ENCODE peak calls at places on chromosomes 6 and 20, in five cellular contexts. G, A, O, K and F are unnamed samples.

GRCh38 chr6:123588546-123588895 is 48.2 kb downstream of the TRDN start:
- DNase-seq in G (no peak), A (no peak), O (no peak), K (no peak), F (no peak)

GRCh38 chr6:19616022-19616421 is 221.1 kb upstream of the ID4 start:
- DNase-seq in G (no peak), A (no peak), O (no peak), K (no peak), F (no peak)

GRCh38 chr6:137927777-137928218 is 60.7 kb downstream of the TNFAIP3 start:
- DNase-seq in G (no peak), A (no peak), O (no peak), K (peak), F (no peak)

GRCh38 chr6:99602519-99603420 is 3.9 kb upstream of the PRDM13 start:
- DNase-seq in G (no peak), A (no peak), O (no peak), K (no peak), F (no peak)

GRCh38 chr20:4989570-4989969 is 11.7 kb downstream of the SLC23A2 start:
- DNase-seq in G (no peak), A (no peak), O (no peak), K (no peak), F (no peak)

GRCh38 chr20:2840138-2840966 is at the start of the genes PCED1A and VPS16:
- DNase-seq in G (peak), A (peak), O (peak), K (peak), F (no peak)

GRCh38 chr6:160065200-160065599 is 56.4 kb upstream of the SLC22A1 start:
- DNase-seq in G (no peak), A (peak), O (no peak), K (no peak), F (no peak)

GRCh38 chr6:3912366-3913076 is 63.3 kb downstream of the FAM50B start:
- DNase-seq in G (no peak), A (no peak), O (no peak), K (peak), F (no peak)

GRCh38 chr20:2626853-2627541 is 25.4 kb upstream of the NOP56 start:
- DNase-seq in G (no peak), A (no peak), O (no peak), K (peak), F (peak)

GRCh38 chr20:32806356-32806755 is 13.4 kb upstream of the MAPRE1 start:
- DNase-seq in G (no peak), A (no peak), O (no peak), K (no peak), F (no peak)

GRCh38 chr6:26103141-26103769 is 16.0 kb downstream of the HFE start:
- DNase-seq in G (no peak), A (no peak), O (no peak), K (peak), F (no peak)

GRCh38 chr6:105609375-105609991 is 206.6 kb upstream of the PREP start:
- DNase-seq in G (no peak), A (no peak), O (no peak), K (peak), F (no peak)

GRCh38 chr6:166969390-166970002 is 13.1 kb upstream of the RNASET2 start:
- DNase-seq in G (no peak), A (no peak), O (no peak), K (no peak), F (no peak)

GRCh38 chr20:58645277-58645968 is 5.7 kb upstream of the STX16 start:
- DNase-seq in G (no peak), A (no peak), O (no peak), K (peak), F (no peak)

GRCh38 chr6:49551126-49551865 is 828 bp downstream of the C6orf141 start:
- DNase-seq in G (no peak), A (peak), O (peak), K (no peak), F (no peak)

GRCh38 chr20:17960927-17961599 is 7.5 kb downstream of the SNX5 start:
- DNase-seq in G (no peak), A (no peak), O (no peak), K (no peak), F (no peak)

GRCh38 chr6:35494161-35494563 is 2.7 kb downstream of the TEAD3 start:
- DNase-seq in G (no peak), A (no peak), O (no peak), K (no peak), F (no peak)

GRCh38 chr6:26207248-26207801 is 120.1 kb downstream of the HFE start:
- DNase-seq in G (no peak), A (no peak), O (peak), K (no peak), F (no peak)

GRCh38 chr20:12700701-12701100 is 308.1 kb upstream of the SPTLC3 start:
- DNase-seq in G (no peak), A (no peak), O (no peak), K (no peak), F (no peak)

GRCh38 chr20:44548171-44548678 is 26.4 kb upstream of the SERINC3 start:
- DNase-seq in G (no peak), A (no peak), O (no peak), K (no peak), F (no peak)

GRCh38 chr6:99522531-99522930 is 7.3 kb upstream of the USP45 start:
- DNase-seq in G (no peak), A (no peak), O (no peak), K (no peak), F (no peak)

GRCh38 chr6:82955841-82956240 is 109.8 kb downstream of the UBE3D start:
- DNase-seq in G (no peak), A (no peak), O (no peak), K (peak), F (no peak)

GRCh38 chr6:51028271-51028670 is 209.6 kb downstream of the TFAP2B start:
- DNase-seq in G (no peak), A (no peak), O (no peak), K (peak), F (no peak)

GRCh38 chr6:36290668-36291620 is 21.1 kb downstream of the PNPLA1 start:
- DNase-seq in G (no peak), A (no peak), O (no peak), K (peak), F (no peak)

GRCh38 chr6:170099387-170099786 is 191.5 kb downstream of the DLL1 start:
- DNase-seq in G (no peak), A (no peak), O (no peak), K (no peak), F (no peak)

GRCh38 chr6:93017213-93017612 is 402.1 kb downstream of the EPHA7 start:
- DNase-seq in G (no peak), A (no peak), O (no peak), K (no peak), F (no peak)

GRCh38 chr20:48847498-48848205 is 19.9 kb upstream of the PREX1 start:
- DNase-seq in G (no peak), A (no peak), O (no peak), K (no peak), F (no peak)

GRCh38 chr20:25014816-25015215 is 22.3 kb upstream of the APMAP start:
- DNase-seq in G (no peak), A (no peak), O (peak), K (no peak), F (no peak)